ENCODE peak calls at places on chromosomes 11 and 22, in six cellular contexts. One of them, this sample, is unnamed.

GRCh38 chr11:3086671-3087150 is 29.5 kb upstream of the CARS1 start:
- DNase-seq in iPS DF 6.9: no peak
- DNase-seq in NT2/D1: no peak
- DNase-seq in H1: no peak
- DNase-seq in left ventricle myocardium inferior: no peak
- DNase-seq in tibial artery: no peak
- DNase-seq in this sample: no peak

GRCh38 chr22:27088026-27088425 is 430.6 kb downstream of the MIAT start:
- DNase-seq in iPS DF 6.9: no peak
- DNase-seq in left ventricle myocardium inferior: no peak
- DNase-seq in H1: no peak
- DNase-seq in tibial artery: no peak
- DNase-seq in NT2/D1: no peak
- DNase-seq in this sample: no peak

GRCh38 chr11:82547163-82547560 is 186.5 kb downstream of the FAM181B start:
- DNase-seq in tibial artery: no peak
- DNase-seq in iPS DF 6.9: no peak
- DNase-seq in H1: no peak
- DNase-seq in NT2/D1: no peak
- DNase-seq in left ventricle myocardium inferior: no peak
- DNase-seq in this sample: no peak

GRCh38 chr11:94455861-94456260 is 37.8 kb downstream of the MRE11 start:
- DNase-seq in iPS DF 6.9: no peak
- DNase-seq in tibial artery: no peak
- DNase-seq in NT2/D1: no peak
- DNase-seq in left ventricle myocardium inferior: no peak
- DNase-seq in H1: no peak
- DNase-seq in this sample: no peak

GRCh38 chr11:110287537-110287936 is 8.9 kb downstream of the RDX start:
- DNase-seq in NT2/D1: no peak
- DNase-seq in tibial artery: no peak
- DNase-seq in H1: no peak
- DNase-seq in iPS DF 6.9: no peak
- DNase-seq in left ventricle myocardium inferior: no peak
- DNase-seq in this sample: no peak

GRCh38 chr11:128464878-128465277 is 122.5 kb downstream of the ETS1 start:
- DNase-seq in left ventricle myocardium inferior: no peak
- DNase-seq in iPS DF 6.9: no peak
- DNase-seq in H1: no peak
- DNase-seq in tibial artery: no peak
- DNase-seq in NT2/D1: no peak
- DNase-seq in this sample: no peak

GRCh38 chr11:102527701-102528100 is 2.8 kb downstream of the MMP7 start:
- DNase-seq in left ventricle myocardium inferior: no peak
- DNase-seq in iPS DF 6.9: no peak
- DNase-seq in NT2/D1: no peak
- DNase-seq in tibial artery: no peak
- DNase-seq in H1: no peak
- DNase-seq in this sample: no peak

GRCh38 chr11:9656864-9657263 is 7.0 kb upstream of the SWAP70 start:
- DNase-seq in iPS DF 6.9: no peak
- DNase-seq in H1: no peak
- DNase-seq in tibial artery: no peak
- DNase-seq in left ventricle myocardium inferior: no peak
- DNase-seq in NT2/D1: no peak
- DNase-seq in this sample: no peak

GRCh38 chr11:75561426-75562047 is 516 bp upstream of the SERPINH1 start:
- DNase-seq in left ventricle myocardium inferior: no peak
- DNase-seq in iPS DF 6.9: no peak
- DNase-seq in H1: no peak
- DNase-seq in tibial artery: no peak
- DNase-seq in NT2/D1: no peak
- DNase-seq in this sample: no peak

GRCh38 chr11:11998091-11998781 is 10.2 kb downstream of the DKK3 start:
- DNase-seq in H1: no peak
- DNase-seq in NT2/D1: no peak
- DNase-seq in tibial artery: no peak
- DNase-seq in left ventricle myocardium inferior: no peak
- DNase-seq in iPS DF 6.9: no peak
- DNase-seq in this sample: no peak

GRCh38 chr11:282630-283360 is 4.6 kb downstream of the NLRP6 start:
- DNase-seq in iPS DF 6.9: no peak
- DNase-seq in H1: peak; percentile 43
- DNase-seq in tibial artery: peak; percentile 39
- DNase-seq in left ventricle myocardium inferior: no peak
- DNase-seq in NT2/D1: no peak
- DNase-seq in this sample: no peak

GRCh38 chr22:24510694-24511625 is 15.8 kb downstream of the UPB1 start:
- DNase-seq in left ventricle myocardium inferior: peak; percentile 25
- DNase-seq in H1: no peak
- DNase-seq in NT2/D1: no peak
- DNase-seq in iPS DF 6.9: no peak
- DNase-seq in tibial artery: no peak
- DNase-seq in this sample: no peak

GRCh38 chr22:44024288-44024908 is at the start of gene PARVB:
- DNase-seq in NT2/D1: no peak
- DNase-seq in tibial artery: no peak
- DNase-seq in left ventricle myocardium inferior: peak; percentile 55
- DNase-seq in H1: peak; percentile 53
- DNase-seq in iPS DF 6.9: no peak
- DNase-seq in this sample: peak; percentile 50

GRCh38 chr22:46617250-46618103 is 2.7 kb upstream of the GRAMD4 start:
- DNase-seq in H1: no peak
- DNase-seq in tibial artery: no peak
- DNase-seq in iPS DF 6.9: no peak
- DNase-seq in left ventricle myocardium inferior: no peak
- DNase-seq in NT2/D1: no peak
- DNase-seq in this sample: no peak

GRCh38 chr11:61266602-61267001 is 25.6 kb downstream of the PGA5 start:
- DNase-seq in left ventricle myocardium inferior: no peak
- DNase-seq in tibial artery: no peak
- DNase-seq in H1: no peak
- DNase-seq in iPS DF 6.9: no peak
- DNase-seq in NT2/D1: no peak
- DNase-seq in this sample: peak; percentile 19

GRCh38 chr22:32876516-32876915 is 75.0 kb downstream of the TIMP3 start:
- DNase-seq in iPS DF 6.9: no peak
- DNase-seq in tibial artery: no peak
- DNase-seq in H1: no peak
- DNase-seq in NT2/D1: no peak
- DNase-seq in left ventricle myocardium inferior: no peak
- DNase-seq in this sample: no peak

GRCh38 chr11:74493816-74494630 is 499 bp upstream of the LIPT2 start:
- DNase-seq in tibial artery: no peak
- DNase-seq in iPS DF 6.9: no peak
- DNase-seq in H1: no peak
- DNase-seq in left ventricle myocardium inferior: no peak
- DNase-seq in NT2/D1: peak; percentile 3
- DNase-seq in this sample: no peak

GRCh38 chr11:126978911-126979310 is 21.7 kb downstream of the KIRREL3 start:
- DNase-seq in left ventricle myocardium inferior: no peak
- DNase-seq in NT2/D1: no peak
- DNase-seq in H1: no peak
- DNase-seq in tibial artery: no peak
- DNase-seq in iPS DF 6.9: no peak
- DNase-seq in this sample: peak; percentile 67

GRCh38 chr11:119624102-119624615 is 104.8 kb downstream of the NECTIN1 start:
- DNase-seq in left ventricle myocardium inferior: no peak
- DNase-seq in tibial artery: no peak
- DNase-seq in H1: no peak
- DNase-seq in iPS DF 6.9: no peak
- DNase-seq in NT2/D1: no peak
- DNase-seq in this sample: peak; percentile 38

GRCh38 chr22:39520874-39521857 is 804 bp downstream of the ATF4 start:
- DNase-seq in left ventricle myocardium inferior: peak; percentile 84
- DNase-seq in iPS DF 6.9: no peak
- DNase-seq in H1: peak; percentile 66
- DNase-seq in NT2/D1: no peak
- DNase-seq in tibial artery: peak; percentile 94
- DNase-seq in this sample: peak; percentile 78

GRCh38 chr22:48784701-48785503 is 1042.8 kb downstream of the BRD1 start:
- DNase-seq in NT2/D1: no peak
- DNase-seq in left ventricle myocardium inferior: no peak
- DNase-seq in tibial artery: peak; percentile 43
- DNase-seq in H1: no peak
- DNase-seq in iPS DF 6.9: no peak
- DNase-seq in this sample: no peak

GRCh38 chr22:20957691-20958440 is 9.2 kb upstream of the AIFM3 start:
- DNase-seq in NT2/D1: no peak
- DNase-seq in H1: peak; percentile 70
- DNase-seq in tibial artery: no peak
- DNase-seq in left ventricle myocardium inferior: peak; percentile 33
- DNase-seq in iPS DF 6.9: no peak
- DNase-seq in this sample: peak; percentile 44

GRCh38 chr22:33255781-33256180 is 197.6 kb upstream of the SYN3 start:
- DNase-seq in NT2/D1: no peak
- DNase-seq in H1: no peak
- DNase-seq in tibial artery: no peak
- DNase-seq in iPS DF 6.9: no peak
- DNase-seq in left ventricle myocardium inferior: no peak
- DNase-seq in this sample: no peak

GRCh38 chr22:27445876-27446275 is 355.7 kb downstream of the MN1 start:
- DNase-seq in H1: no peak
- DNase-seq in NT2/D1: no peak
- DNase-seq in left ventricle myocardium inferior: peak; percentile 41
- DNase-seq in tibial artery: no peak
- DNase-seq in iPS DF 6.9: no peak
- DNase-seq in this sample: no peak

GRCh38 chr11:61817471-61818202 is 834 bp upstream of the FADS1 start:
- DNase-seq in iPS DF 6.9: no peak
- DNase-seq in left ventricle myocardium inferior: no peak
- DNase-seq in NT2/D1: no peak
- DNase-seq in tibial artery: no peak
- DNase-seq in H1: no peak
- DNase-seq in this sample: no peak

GRCh38 chr11:117730256-117730800 is 66.7 kb downstream of the DSCAML1 start:
- DNase-seq in tibial artery: no peak
- DNase-seq in left ventricle myocardium inferior: no peak
- DNase-seq in H1: no peak
- DNase-seq in iPS DF 6.9: no peak
- DNase-seq in NT2/D1: no peak
- DNase-seq in this sample: no peak
- H3K27me3 ChIP-seq in tibial artery: peaks cover 9% of the 10 kb centered on the region
- H3K27me3 ChIP-seq in left ventricle myocardium inferior: no peaks in the 10 kb centered on the region
- H3K27me3 ChIP-seq in H1: no peaks in the 10 kb centered on the region
- H3K27me3 ChIP-seq in iPS DF 6.9: peaks cover 2% of the 10 kb centered on the region
- H3K27me3 ChIP-seq in NT2/D1: no peaks in the 10 kb centered on the region
- H3K27me3 ChIP-seq in this sample: peaks cover 6% of the 10 kb centered on the region

GRCh38 chr11:35650467-35650866 is 12.1 kb upstream of the TRIM44 start:
- DNase-seq in iPS DF 6.9: no peak
- DNase-seq in H1: no peak
- DNase-seq in left ventricle myocardium inferior: no peak
- DNase-seq in tibial artery: no peak
- DNase-seq in NT2/D1: no peak
- DNase-seq in this sample: no peak

GRCh38 chr11:35655856-35656255 is 6.7 kb upstream of the TRIM44 start:
- DNase-seq in H1: no peak
- DNase-seq in tibial artery: no peak
- DNase-seq in iPS DF 6.9: no peak
- DNase-seq in left ventricle myocardium inferior: no peak
- DNase-seq in NT2/D1: no peak
- DNase-seq in this sample: no peak

GRCh38 chr11:35658028-35658948 is 4.3 kb upstream of the TRIM44 start:
- DNase-seq in tibial artery: no peak
- DNase-seq in NT2/D1: no peak
- DNase-seq in iPS DF 6.9: no peak
- DNase-seq in left ventricle myocardium inferior: no peak
- DNase-seq in H1: no peak
- DNase-seq in this sample: no peak

GRCh38 chr11:35651263-35651662 is 11.3 kb upstream of the TRIM44 start:
- DNase-seq in NT2/D1: no peak
- DNase-seq in H1: no peak
- DNase-seq in iPS DF 6.9: no peak
- DNase-seq in tibial artery: no peak
- DNase-seq in left ventricle myocardium inferior: no peak
- DNase-seq in this sample: no peak

DNA sequence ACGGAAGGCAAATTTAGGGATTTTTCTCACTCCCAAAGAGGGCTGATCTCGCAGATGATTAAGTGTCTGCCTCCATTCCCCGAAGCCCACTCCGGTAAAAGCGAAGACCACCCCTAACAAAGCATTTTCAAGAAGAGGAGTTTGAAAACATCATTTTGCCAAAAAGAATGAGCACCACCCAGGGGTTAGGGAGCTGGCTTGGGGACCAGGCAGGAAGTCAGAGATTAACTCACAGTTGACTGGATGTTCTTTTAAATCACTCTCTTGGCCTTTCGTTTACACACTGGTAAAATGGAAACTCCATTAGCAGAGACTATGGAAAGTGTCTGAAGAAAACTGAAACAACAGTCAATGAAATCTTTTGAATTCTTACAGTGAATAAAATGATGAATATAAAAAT is 7.9 kb upstream of the TRIM44 start:
- DNase-seq in left ventricle myocardium inferior: no peak
- DNase-seq in tibial artery: no peak
- DNase-seq in NT2/D1: no peak
- DNase-seq in H1: no peak
- DNase-seq in iPS DF 6.9: no peak
- DNase-seq in this sample: no peak
- H3K4me3 ChIP-seq in left ventricle myocardium inferior: no peak overlapping the region
- H3K4me3 ChIP-seq in tibial artery: no peak overlapping the region
- H3K4me3 ChIP-seq in NT2/D1: no peak overlapping the region
- H3K4me3 ChIP-seq in H1: no peak overlapping the region
- H3K4me3 ChIP-seq in iPS DF 6.9: no peak overlapping the region
- H3K4me3 ChIP-seq in this sample: no peak overlapping the region

GRCh38 chr22:29456211-29456671 is 17.9 kb downstream of the RFPL1 start:
- DNase-seq in NT2/D1: no peak
- DNase-seq in left ventricle myocardium inferior: no peak
- DNase-seq in iPS DF 6.9: no peak
- DNase-seq in tibial artery: peak; percentile 34
- DNase-seq in H1: no peak
- DNase-seq in this sample: no peak

GRCh38 chr22:29454186-29454745 is 15.9 kb downstream of the RFPL1 start:
- DNase-seq in iPS DF 6.9: no peak
- DNase-seq in NT2/D1: no peak
- DNase-seq in tibial artery: peak; percentile 48
- DNase-seq in left ventricle myocardium inferior: no peak
- DNase-seq in H1: no peak
- DNase-seq in this sample: no peak

GRCh38 chr22:29449296-29449863 is 11.0 kb downstream of the RFPL1 start:
- DNase-seq in H1: no peak
- DNase-seq in NT2/D1: no peak
- DNase-seq in left ventricle myocardium inferior: no peak
- DNase-seq in iPS DF 6.9: no peak
- DNase-seq in tibial artery: peak; percentile 41
- DNase-seq in this sample: no peak

GRCh38 chr22:29450222-29450621 is 11.8 kb downstream of the RFPL1 start:
- DNase-seq in H1: no peak
- DNase-seq in iPS DF 6.9: no peak
- DNase-seq in tibial artery: no peak
- DNase-seq in NT2/D1: no peak
- DNase-seq in left ventricle myocardium inferior: no peak
- DNase-seq in this sample: peak; percentile 73

GRCh38 chr22:29451863-29452262 is 13.5 kb downstream of the RFPL1 start:
- DNase-seq in left ventricle myocardium inferior: no peak
- DNase-seq in NT2/D1: no peak
- DNase-seq in iPS DF 6.9: no peak
- DNase-seq in H1: no peak
- DNase-seq in tibial artery: no peak
- DNase-seq in this sample: no peak
- H3K9me3 ChIP-seq in left ventricle myocardium inferior: no peaks in the 10 kb centered on the region
- H3K9me3 ChIP-seq in NT2/D1: no peaks in the 10 kb centered on the region
- H3K9me3 ChIP-seq in iPS DF 6.9: no peaks in the 10 kb centered on the region
- H3K9me3 ChIP-seq in H1: no peaks in the 10 kb centered on the region
- H3K9me3 ChIP-seq in tibial artery: no peaks in the 10 kb centered on the region
- H3K9me3 ChIP-seq in this sample: no peaks in the 10 kb centered on the region

GRCh38 chr11:15075162-15075526 is 1.8 kb downstream of the CALCB start:
- DNase-seq in tibial artery: no peak
- DNase-seq in NT2/D1: no peak
- DNase-seq in H1: no peak
- DNase-seq in left ventricle myocardium inferior: no peak
- DNase-seq in iPS DF 6.9: no peak
- DNase-seq in this sample: no peak
- H3K27me3 ChIP-seq in tibial artery: peaks cover 50% of the 10 kb centered on the region
- H3K27me3 ChIP-seq in NT2/D1: peaks cover 31% of the 10 kb centered on the region
- H3K27me3 ChIP-seq in H1: peaks cover 22% of the 10 kb centered on the region
- H3K27me3 ChIP-seq in left ventricle myocardium inferior: peaks cover 85% of the 10 kb centered on the region
- H3K27me3 ChIP-seq in iPS DF 6.9: peaks cover 16% of the 10 kb centered on the region
- H3K27me3 ChIP-seq in this sample: no peaks in the 10 kb centered on the region

This sample was measured in HAP-1.